ENCODE peak calls at places on chromosomes 3 and 15, in nine cellular contexts. One of them, this sample, is unnamed.

GRCh38 chr3:143150979-143151726 is 31.6 kb downstream of the CHST2 start:
- DNase-seq in suprapubic skin: no peak
- DNase-seq in endothelial cell of umbilical vein: no peak
- DNase-seq in HepG2: no peak
- DNase-seq in A549: no peak
- DNase-seq in breast epithelium: no peak
- DNase-seq in GM12891: no peak
- DNase-seq in H54: no peak
- DNase-seq in IMR-90: no peak
- DNase-seq in this sample: no peak

GRCh38 chr15:25056484-25057429 is 102.0 kb downstream of the SNRPN start:
- DNase-seq in suprapubic skin: peak
- DNase-seq in endothelial cell of umbilical vein: no peak
- DNase-seq in HepG2: no peak
- DNase-seq in A549: peak
- DNase-seq in breast epithelium: peak
- DNase-seq in GM12891: no peak
- DNase-seq in H54: no peak
- DNase-seq in IMR-90: no peak
- DNase-seq in this sample: peak

GRCh38 chr3:4218426-4219226 is 84.5 kb upstream of the SETMAR start:
- DNase-seq in suprapubic skin: no peak
- DNase-seq in endothelial cell of umbilical vein: no peak
- DNase-seq in HepG2: peak
- DNase-seq in A549: no peak
- DNase-seq in breast epithelium: peak
- DNase-seq in GM12891: no peak
- DNase-seq in H54: no peak
- DNase-seq in IMR-90: no peak
- DNase-seq in this sample: no peak

GRCh38 chr15:47614341-47614740 is 103.0 kb upstream of the SEMA6D start:
- DNase-seq in suprapubic skin: no peak
- DNase-seq in endothelial cell of umbilical vein: no peak
- DNase-seq in HepG2: no peak
- DNase-seq in A549: no peak
- DNase-seq in breast epithelium: no peak
- DNase-seq in GM12891: no peak
- DNase-seq in H54: no peak
- DNase-seq in IMR-90: no peak
- DNase-seq in this sample: no peak

GRCh38 chr15:53297828-53298227 is 461.6 kb downstream of the WDR72 start:
- DNase-seq in suprapubic skin: no peak
- DNase-seq in endothelial cell of umbilical vein: no peak
- DNase-seq in HepG2: peak
- DNase-seq in A549: no peak
- DNase-seq in breast epithelium: no peak
- DNase-seq in GM12891: no peak
- DNase-seq in H54: no peak
- DNase-seq in IMR-90: no peak
- DNase-seq in this sample: no peak

GRCh38 chr15:97072560-97072959 is 742.1 kb downstream of the NR2F2 start:
- DNase-seq in suprapubic skin: no peak
- DNase-seq in endothelial cell of umbilical vein: no peak
- DNase-seq in HepG2: no peak
- DNase-seq in A549: no peak
- DNase-seq in breast epithelium: no peak
- DNase-seq in GM12891: no peak
- DNase-seq in H54: no peak
- DNase-seq in IMR-90: no peak
- DNase-seq in this sample: no peak

GRCh38 chr3:108008106-108008505 is 82.7 kb downstream of the CD47 start:
- DNase-seq in suprapubic skin: no peak
- DNase-seq in endothelial cell of umbilical vein: no peak
- DNase-seq in HepG2: no peak
- DNase-seq in A549: no peak
- DNase-seq in breast epithelium: no peak
- DNase-seq in GM12891: no peak
- DNase-seq in H54: no peak
- DNase-seq in IMR-90: no peak
- DNase-seq in this sample: no peak

GRCh38 chr15:65059369-65059750 is 8.4 kb downstream of the RASL12 start:
- DNase-seq in suprapubic skin: peak
- DNase-seq in endothelial cell of umbilical vein: no peak
- DNase-seq in HepG2: no peak
- DNase-seq in A549: no peak
- DNase-seq in breast epithelium: no peak
- DNase-seq in GM12891: no peak
- DNase-seq in H54: no peak
- DNase-seq in IMR-90: no peak
- DNase-seq in this sample: no peak

GRCh38 chr15:57118013-57118799 is 199.8 kb downstream of the TCF12 start:
- DNase-seq in suprapubic skin: no peak
- DNase-seq in endothelial cell of umbilical vein: peak
- DNase-seq in HepG2: peak
- DNase-seq in A549: peak
- DNase-seq in breast epithelium: no peak
- DNase-seq in GM12891: no peak
- DNase-seq in H54: no peak
- DNase-seq in IMR-90: peak
- DNase-seq in this sample: no peak

GRCh38 chr3:10213156-10213792 is 35.0 kb upstream of the TATDN2 start:
- DNase-seq in suprapubic skin: no peak
- DNase-seq in endothelial cell of umbilical vein: no peak
- DNase-seq in HepG2: no peak
- DNase-seq in A549: no peak
- DNase-seq in breast epithelium: no peak
- DNase-seq in GM12891: no peak
- DNase-seq in H54: no peak
- DNase-seq in IMR-90: peak
- DNase-seq in this sample: no peak

GRCh38 chr3:116849261-116849688 is 139.7 kb downstream of the TUSC7 start:
- DNase-seq in suprapubic skin: no peak
- DNase-seq in endothelial cell of umbilical vein: no peak
- DNase-seq in HepG2: no peak
- DNase-seq in A549: no peak
- DNase-seq in breast epithelium: no peak
- DNase-seq in GM12891: no peak
- DNase-seq in H54: no peak
- DNase-seq in IMR-90: no peak
- DNase-seq in this sample: no peak

GRCh38 chr3:89947357-89947954 is 840.0 kb downstream of the EPHA3 start:
- DNase-seq in suprapubic skin: no peak
- DNase-seq in endothelial cell of umbilical vein: no peak
- DNase-seq in HepG2: no peak
- DNase-seq in A549: no peak
- DNase-seq in breast epithelium: no peak
- DNase-seq in GM12891: no peak
- DNase-seq in H54: no peak
- DNase-seq in IMR-90: no peak
- DNase-seq in this sample: no peak

GRCh38 chr15:65377105-65377975 is 462 bp downstream of the IGDCC3 start:
- DNase-seq in suprapubic skin: no peak
- DNase-seq in endothelial cell of umbilical vein: peak
- DNase-seq in HepG2: no peak
- DNase-seq in A549: peak
- DNase-seq in breast epithelium: no peak
- DNase-seq in GM12891: peak
- DNase-seq in H54: no peak
- DNase-seq in IMR-90: no peak
- DNase-seq in this sample: no peak

GRCh38 chr3:99410789-99411311 is 227.5 kb upstream of the COL8A1 start:
- DNase-seq in suprapubic skin: no peak
- DNase-seq in endothelial cell of umbilical vein: peak
- DNase-seq in HepG2: no peak
- DNase-seq in A549: no peak
- DNase-seq in breast epithelium: no peak
- DNase-seq in GM12891: no peak
- DNase-seq in H54: no peak
- DNase-seq in IMR-90: peak
- DNase-seq in this sample: no peak

GRCh38 chr3:14265246-14265962 is 86.8 kb downstream of the LSM3 start:
- DNase-seq in suprapubic skin: no peak
- DNase-seq in endothelial cell of umbilical vein: no peak
- DNase-seq in HepG2: peak
- DNase-seq in A549: peak
- DNase-seq in breast epithelium: no peak
- DNase-seq in GM12891: no peak
- DNase-seq in H54: no peak
- DNase-seq in IMR-90: peak
- DNase-seq in this sample: no peak

GRCh38 chr3:120601554-120601953 is 5.4 kb downstream of the NDUFB4 start:
- DNase-seq in suprapubic skin: no peak
- DNase-seq in endothelial cell of umbilical vein: no peak
- DNase-seq in HepG2: no peak
- DNase-seq in A549: no peak
- DNase-seq in breast epithelium: no peak
- DNase-seq in GM12891: no peak
- DNase-seq in H54: no peak
- DNase-seq in IMR-90: no peak
- DNase-seq in this sample: no peak

GRCh38 chr3:120604784-120605183 is 8.6 kb downstream of the NDUFB4 start:
- DNase-seq in suprapubic skin: no peak
- DNase-seq in endothelial cell of umbilical vein: no peak
- DNase-seq in HepG2: no peak
- DNase-seq in A549: no peak
- DNase-seq in breast epithelium: no peak
- DNase-seq in GM12891: no peak
- DNase-seq in H54: no peak
- DNase-seq in IMR-90: no peak
- DNase-seq in this sample: no peak

GRCh38 chr3:120604382-120604781 is 8.2 kb downstream of the NDUFB4 start:
- DNase-seq in suprapubic skin: no peak
- DNase-seq in endothelial cell of umbilical vein: no peak
- DNase-seq in HepG2: no peak
- DNase-seq in A549: no peak
- DNase-seq in breast epithelium: no peak
- DNase-seq in GM12891: no peak
- DNase-seq in H54: no peak
- DNase-seq in IMR-90: no peak
- DNase-seq in this sample: no peak

GRCh38 chr3:120599211-120599610 is 3.1 kb downstream of the NDUFB4 start:
- DNase-seq in suprapubic skin: no peak
- DNase-seq in endothelial cell of umbilical vein: no peak
- DNase-seq in HepG2: no peak
- DNase-seq in A549: no peak
- DNase-seq in breast epithelium: no peak
- DNase-seq in GM12891: no peak
- DNase-seq in H54: no peak
- DNase-seq in IMR-90: no peak
- DNase-seq in this sample: no peak

GRCh38 chr3:120602682-120603081 is 6.5 kb downstream of the NDUFB4 start:
- DNase-seq in suprapubic skin: no peak
- DNase-seq in endothelial cell of umbilical vein: no peak
- DNase-seq in HepG2: no peak
- DNase-seq in A549: no peak
- DNase-seq in breast epithelium: no peak
- DNase-seq in GM12891: no peak
- DNase-seq in H54: no peak
- DNase-seq in IMR-90: no peak
- DNase-seq in this sample: no peak
- TF ChIP-seq POLR2A in suprapubic skin: no peak
- TF ChIP-seq POLR2A in endothelial cell of umbilical vein: no peak
- TF ChIP-seq POLR2A in HepG2: no peak
- TF ChIP-seq POLR2A in A549: no peak
- TF ChIP-seq POLR2A in breast epithelium: no peak
- TF ChIP-seq POLR2A in GM12891: peak
- TF ChIP-seq POLR2A in H54: no peak
- TF ChIP-seq POLR2A in IMR-90: no peak
- TF ChIP-seq POLR2A in this sample: no peak

GRCh38 chr3:127608362-127608718 is 10.1 kb downstream of the MCM2 start:
- DNase-seq in suprapubic skin: no peak
- DNase-seq in endothelial cell of umbilical vein: no peak
- DNase-seq in HepG2: no peak
- DNase-seq in A549: no peak
- DNase-seq in breast epithelium: no peak
- DNase-seq in GM12891: no peak
- DNase-seq in H54: no peak
- DNase-seq in IMR-90: no peak
- DNase-seq in this sample: no peak
- TF ChIP-seq POLR2A in suprapubic skin: no peak
- TF ChIP-seq POLR2A in endothelial cell of umbilical vein: no peak
- TF ChIP-seq POLR2A in HepG2: no peak
- TF ChIP-seq POLR2A in A549: no peak
- TF ChIP-seq POLR2A in breast epithelium: no peak
- TF ChIP-seq POLR2A in GM12891: no peak
- TF ChIP-seq POLR2A in H54: no peak
- TF ChIP-seq POLR2A in IMR-90: no peak
- TF ChIP-seq POLR2A in this sample: no peak

GRCh38 chr3:54630111-54630623 is 297.7 kb downstream of the LRTM1 start:
- DNase-seq in suprapubic skin: no peak
- DNase-seq in endothelial cell of umbilical vein: no peak
- DNase-seq in HepG2: no peak
- DNase-seq in A549: no peak
- DNase-seq in breast epithelium: no peak
- DNase-seq in GM12891: no peak
- DNase-seq in H54: no peak
- DNase-seq in IMR-90: no peak
- DNase-seq in this sample: peak
- TF ChIP-seq POLR2A in suprapubic skin: no peak
- TF ChIP-seq POLR2A in endothelial cell of umbilical vein: no peak
- TF ChIP-seq POLR2A in HepG2: no peak
- TF ChIP-seq POLR2A in A549: no peak
- TF ChIP-seq POLR2A in breast epithelium: no peak
- TF ChIP-seq POLR2A in GM12891: no peak
- TF ChIP-seq POLR2A in H54: no peak
- TF ChIP-seq POLR2A in IMR-90: no peak
- TF ChIP-seq POLR2A in this sample: no peak

GRCh38 chr3:66426135-66426534 is 74.7 kb downstream of the LRIG1 start:
- DNase-seq in suprapubic skin: no peak
- DNase-seq in endothelial cell of umbilical vein: no peak
- DNase-seq in HepG2: no peak
- DNase-seq in A549: no peak
- DNase-seq in breast epithelium: no peak
- DNase-seq in GM12891: no peak
- DNase-seq in H54: no peak
- DNase-seq in IMR-90: no peak
- DNase-seq in this sample: no peak

GRCh38 chr3:66427352-66427751 is 73.5 kb downstream of the LRIG1 start:
- DNase-seq in suprapubic skin: no peak
- DNase-seq in endothelial cell of umbilical vein: no peak
- DNase-seq in HepG2: no peak
- DNase-seq in A549: no peak
- DNase-seq in breast epithelium: no peak
- DNase-seq in GM12891: no peak
- DNase-seq in H54: no peak
- DNase-seq in IMR-90: no peak
- DNase-seq in this sample: no peak

GRCh38 chr3:66430876-66431275 is 69.9 kb downstream of the LRIG1 start:
- DNase-seq in suprapubic skin: no peak
- DNase-seq in endothelial cell of umbilical vein: no peak
- DNase-seq in HepG2: no peak
- DNase-seq in A549: no peak
- DNase-seq in breast epithelium: no peak
- DNase-seq in GM12891: no peak
- DNase-seq in H54: no peak
- DNase-seq in IMR-90: no peak
- DNase-seq in this sample: no peak

GRCh38 chr3:66427951-66428350 is 72.9 kb downstream of the LRIG1 start:
- DNase-seq in suprapubic skin: no peak
- DNase-seq in endothelial cell of umbilical vein: no peak
- DNase-seq in HepG2: no peak
- DNase-seq in A549: no peak
- DNase-seq in breast epithelium: no peak
- DNase-seq in GM12891: no peak
- DNase-seq in H54: no peak
- DNase-seq in IMR-90: no peak
- DNase-seq in this sample: no peak

GRCh38 chr3:66428733-66429132 is 72.1 kb downstream of the LRIG1 start:
- DNase-seq in suprapubic skin: peak
- DNase-seq in endothelial cell of umbilical vein: peak
- DNase-seq in HepG2: no peak
- DNase-seq in A549: peak
- DNase-seq in breast epithelium: peak
- DNase-seq in GM12891: no peak
- DNase-seq in H54: peak
- DNase-seq in IMR-90: peak
- DNase-seq in this sample: peak
- TF ChIP-seq POLR2A in suprapubic skin: no peak
- TF ChIP-seq POLR2A in endothelial cell of umbilical vein: peak
- TF ChIP-seq POLR2A in HepG2: no peak
- TF ChIP-seq POLR2A in A549: no peak
- TF ChIP-seq POLR2A in breast epithelium: no peak
- TF ChIP-seq POLR2A in GM12891: no peak
- TF ChIP-seq POLR2A in H54: no peak
- TF ChIP-seq POLR2A in IMR-90: peak
- TF ChIP-seq POLR2A in this sample: no peak